ENCODE peak calls at places on chromosomes 13 and 19, in four cellular contexts. X, Y, E and Z are unnamed samples.

GRCh38 chr13:27353166-27353583 is 71.2 kb upstream of the GTF3A start:
- DNase-seq in X (no peak), E (peak), Y (peak), Z (no peak)

GRCh38 chr19:50357178-50358100 is 8.0 kb downstream of the NAPSA start:
- DNase-seq in E (peak), Y (peak), X (peak), Z (peak)

GRCh38 chr13:23447927-23448326 is 14.4 kb upstream of the SACS start:
- DNase-seq in Y (no peak), E (no peak), X (no peak), Z (no peak)

GRCh38 chr19:5586300-5587070 is 18.7 kb upstream of the TINCR start:
- DNase-seq in Y (no peak), X (no peak), E (no peak), Z (no peak)

GRCh38 chr19:38718747-38719543 is 25.3 kb downstream of the CAPN12 start:
- DNase-seq in X (no peak), E (no peak), Y (no peak), Z (no peak)

GRCh38 chr19:8426283-8426682 is 13.2 kb downstream of the MARCHF2 start:
- DNase-seq in E (no peak), Y (no peak), X (no peak), Z (no peak)

GRCh38 chr19:6494438-6495036 is 7.6 kb downstream of the TUBB4A start:
- DNase-seq in E (no peak), Y (no peak), X (no peak), Z (no peak)

GRCh38 chr13:40579535-40579934 is 86.9 kb downstream of the FOXO1 start:
- DNase-seq in E (no peak), Y (no peak), X (no peak), Z (no peak)

GRCh38 chr19:33227242-33227650 is 1.6 kb upstream of the SLC7A10 start:
- DNase-seq in X (no peak), E (peak), Y (no peak), Z (no peak)

GRCh38 chr19:609001-609340 is 19.3 kb downstream of the HCN2 start:
- DNase-seq in E (no peak), Y (no peak), X (no peak), Z (no peak)

GRCh38 chr13:71880753-71881541 is 13.9 kb upstream of the DACH1 start:
- DNase-seq in E (no peak), Y (no peak), X (no peak), Z (no peak)

DNA sequence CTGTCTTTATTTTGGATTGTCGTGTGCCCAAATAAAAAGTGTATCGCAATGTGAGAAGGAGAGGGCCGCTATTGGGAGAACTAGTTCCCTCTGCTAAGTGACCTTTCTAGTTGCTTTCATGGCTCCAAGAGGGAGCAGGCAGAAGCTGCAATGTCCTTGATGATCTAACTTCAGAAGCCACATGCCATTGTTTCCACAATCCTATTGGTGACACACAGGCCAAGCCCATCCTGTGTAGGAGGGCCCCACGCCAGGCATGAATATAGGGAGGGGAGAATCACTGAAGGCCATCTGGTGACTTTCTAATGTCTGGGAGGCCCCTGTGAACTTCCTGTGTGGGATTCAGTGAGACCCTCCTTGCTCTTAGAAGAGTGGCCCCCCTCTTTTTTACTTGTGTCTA is 47.8 kb upstream of the KPNA3 start:
- DNase-seq in X (no peak), E (peak), Y (no peak), Z (no peak)
- TF ChIP-seq RAD21 in X (no peak), E (no peak), Y (no peak), Z (no peak)

GRCh38 chr13:73623281-73623680 is 510.9 kb downstream of the KLF12 start:
- DNase-seq in E (no peak), Y (no peak), X (no peak), Z (no peak)
- TF ChIP-seq BRCA1 in E (no peak), Y (no peak), X (no peak), Z (no peak)

DNA sequence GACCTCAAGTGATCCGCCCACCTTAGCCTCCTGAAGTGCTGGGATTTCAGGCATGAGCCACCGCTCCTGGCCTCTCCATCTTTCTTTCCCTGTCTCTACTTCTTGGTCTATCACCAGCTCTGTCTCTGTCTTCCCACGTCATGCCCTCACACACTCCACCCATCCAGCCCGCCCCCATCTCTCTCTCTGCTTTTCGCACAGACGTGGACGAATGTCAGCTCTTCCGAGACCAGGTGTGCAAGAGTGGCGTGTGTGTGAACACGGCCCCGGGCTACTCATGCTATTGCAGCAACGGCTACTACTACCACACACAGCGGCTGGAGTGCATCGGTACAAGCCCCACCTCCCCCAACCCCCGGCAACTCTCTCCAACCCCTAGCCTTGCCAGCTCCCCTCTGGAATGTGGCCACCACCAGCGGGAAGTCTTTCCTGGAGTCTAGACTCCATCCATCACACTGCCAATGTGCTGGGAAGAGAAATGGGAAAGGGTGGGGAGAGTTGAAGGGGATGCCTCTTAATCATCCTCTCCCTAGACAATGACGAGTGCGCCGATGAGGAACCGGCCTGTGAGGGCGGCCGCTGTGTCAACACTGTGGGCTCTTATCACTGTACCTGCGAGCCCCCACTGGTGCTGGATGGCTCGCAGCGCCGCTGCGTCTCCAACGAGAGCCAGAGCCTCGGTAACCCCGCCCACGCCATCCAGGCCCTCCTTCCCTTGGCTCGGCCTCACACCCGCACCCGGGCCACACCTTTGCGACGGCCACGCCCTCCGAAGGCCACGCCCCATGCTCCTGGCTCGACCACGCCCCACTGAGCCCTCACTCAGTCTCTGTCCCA is 22.5 kb downstream of the LTBP4 start:
- DNase-seq in Y (no peak), E (peak), X (no peak), Z (peak)
- TF ChIP-seq RAD21 in Y (no peak), E (no peak), X (peak), Z (no peak)

GRCh38 chr13:30924726-30925125 is 7.7 kb upstream of the TEX26 start:
- DNase-seq in X (no peak), Y (no peak), E (no peak), Z (no peak)
- TF ChIP-seq BRCA1 in X (no peak), Y (no peak), E (no peak), Z (no peak)

GRCh38 chr19:29372921-29373797 is 152.6 kb upstream of the VSTM2B start:
- DNase-seq in Y (no peak), X (no peak), E (no peak), Z (no peak)
- TF ChIP-seq RAD21 in Y (no peak), X (no peak), E (no peak), Z (no peak)

GRCh38 chr13:59277106-59277505 is 886.6 kb downstream of the DIAPH3 start:
- DNase-seq in Y (no peak), X (no peak), E (no peak), Z (no peak)

GRCh38 chr13:59276436-59276835 is 887.3 kb downstream of the DIAPH3 start:
- DNase-seq in Y (no peak), X (no peak), E (no peak), Z (no peak)

GRCh38 chr13:59274958-59275727 is 888.6 kb downstream of the DIAPH3 start:
- DNase-seq in X (no peak), E (no peak), Y (peak), Z (no peak)

GRCh38 chr13:59281453-59281852 is 882.3 kb downstream of the DIAPH3 start:
- DNase-seq in Y (no peak), X (no peak), E (no peak), Z (no peak)

DNA sequence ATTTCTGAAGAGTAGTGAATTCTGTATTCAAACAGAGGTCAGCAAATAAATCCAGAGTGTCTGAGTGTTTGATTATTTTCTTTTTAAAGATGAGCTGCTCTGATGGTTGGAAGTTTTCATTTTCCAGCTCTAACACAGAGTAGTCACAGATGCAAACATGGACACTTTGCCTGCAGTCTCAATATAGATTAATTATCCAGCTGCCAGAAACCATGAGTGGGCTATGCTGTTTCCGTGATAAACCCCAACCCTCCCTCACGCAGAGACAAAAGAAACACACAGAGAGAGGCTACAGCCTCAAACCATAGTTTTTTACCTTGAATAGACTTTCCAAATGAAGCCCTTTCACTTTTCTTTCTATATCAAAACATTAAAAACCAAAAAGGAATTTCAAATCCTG is 884.7 kb downstream of the DIAPH3 start:
- DNase-seq in E (no peak), X (no peak), Y (no peak), Z (no peak)
- TF ChIP-seq BRCA1 in E (no peak), X (no peak), Y (no peak), Z (no peak)

GRCh38 chr19:2428027-2428690 is 773 bp upstream of the TIMM13 start:
- DNase-seq in X (no peak), E (no peak), Y (no peak), Z (no peak)
- TF ChIP-seq RAD21 in X (no peak), E (no peak), Y (no peak), Z (peak)

DNA sequence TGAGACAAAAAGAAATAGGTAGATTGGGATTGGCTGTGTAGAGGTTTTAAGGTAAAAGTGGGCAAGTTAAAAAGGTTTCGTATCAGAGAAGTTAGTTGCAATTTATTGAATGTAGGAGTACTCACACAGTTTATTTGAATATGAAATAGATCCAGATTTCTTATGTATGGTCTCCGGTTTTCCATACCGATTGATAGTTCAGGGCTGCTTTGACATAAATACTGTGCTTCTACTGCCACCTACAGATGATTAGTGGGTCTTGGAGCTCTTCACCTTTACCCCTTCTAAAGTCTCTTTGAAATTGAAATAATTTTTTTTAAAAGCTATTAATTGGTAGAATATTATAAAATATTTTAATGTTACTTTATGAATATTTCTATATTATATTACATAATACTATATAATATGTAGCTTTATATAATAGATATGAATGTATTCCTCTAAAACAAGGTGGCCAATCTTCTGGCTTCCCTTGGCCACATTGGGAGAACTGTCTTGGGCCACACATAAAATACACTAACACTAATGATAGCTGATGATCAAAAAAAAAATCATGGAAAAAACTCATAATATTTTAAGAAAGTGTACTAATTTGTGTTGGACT is 7.7 kb upstream of the GPR18 start:
- DNase-seq in E (peak), Y (no peak), X (no peak), Z (peak)
- TF ChIP-seq BRCA1 in E (no peak), Y (no peak), X (no peak), Z (no peak)